ENCODE peak calls at places on chromosomes 6 and 20, in seven cellular contexts. B is suprapubic skin, V is pancreas, T is uterus, W is HCT116, L is mammary epithelial cell, J is endothelial cell. K is an unnamed sample.
A peak's percentile ranks its signal among the peaks of the same experiment; 100 is the strongest.

GRCh38 chr6:5093231-5094015 is 8.3 kb downstream of the PPP1R3G start:
- DNase-seq in B (no peak), J (no peak), T (no peak), V (no peak), W (no peak), L (no peak), K (no peak)

GRCh38 chr6:159806021-159806458 is 6.0 kb downstream of the PNLDC1 start:
- DNase-seq in V (peak; percentile 18), L (peak; percentile 61), W (no peak), T (no peak), B (no peak), J (no peak), K (no peak)

GRCh38 chr6:150027806-150028565 is 2.7 kb upstream of the RAET1L start:
- DNase-seq in V (no peak), W (no peak), L (no peak), T (no peak), B (no peak), J (no peak), K (no peak)

GRCh38 chr6:11236351-11236750 is 3.9 kb upstream of the NEDD9 start:
- DNase-seq in L (no peak), B (no peak), J (no peak), T (no peak), W (no peak), V (no peak), K (no peak)

GRCh38 chr6:122789862-122790739 is 1.0 kb downstream of the SMPDL3A start:
- DNase-seq in L (peak; percentile 39), B (no peak), W (no peak), J (no peak), T (peak; percentile 27), V (peak; percentile 70), K (peak; percentile 63)

GRCh38 chr20:18443841-18444240 is 23.0 kb downstream of the DZANK1 start:
- DNase-seq in L (no peak), B (no peak), J (no peak), T (no peak), W (no peak), V (no peak), K (no peak)

GRCh38 chr20:21308340-21308739 is 5.2 kb downstream of the XRN2 start:
- DNase-seq in V (no peak), B (no peak), W (no peak), L (no peak), T (no peak), J (no peak), K (no peak)

GRCh38 chr6:18262812-18263560 is 1.3 kb downstream of the DEK start:
- DNase-seq in V (no peak), W (no peak), T (no peak), B (no peak), J (no peak), L (peak; percentile 29), K (no peak)

GRCh38 chr6:38612386-38612965 is 27.3 kb downstream of the BTBD9 start:
- DNase-seq in L (peak; percentile 10), T (no peak), V (no peak), J (no peak), W (no peak), B (no peak), K (no peak)

GRCh38 chr6:107419747-107420146 is 39.6 kb downstream of the PDSS2 start:
- DNase-seq in V (no peak), L (no peak), T (no peak), B (no peak), J (no peak), W (no peak), K (no peak)

GRCh38 chr6:75268121-75268987 is 16.2 kb downstream of the TMEM30A start:
- DNase-seq in J (no peak), T (no peak), L (peak; percentile 89), B (no peak), W (no peak), V (no peak), K (no peak)

GRCh38 chr6:29974901-29975560 is 32.7 kb downstream of the HLA-A start:
- DNase-seq in V (peak; percentile 64), J (peak; percentile 16), L (no peak), W (no peak), B (no peak), T (no peak), K (no peak)

GRCh38 chr6:109091314-109092009 is 3.2 kb downstream of the SESN1 start:
- DNase-seq in L (no peak), V (no peak), B (no peak), T (no peak), W (no peak), J (no peak), K (no peak)

GRCh38 chr6:166903500-166903899 is 52.9 kb downstream of the RNASET2 start:
- DNase-seq in B (no peak), T (no peak), J (no peak), W (no peak), L (no peak), V (no peak), K (no peak)

GRCh38 chr6:52016918-52017748 is 70.3 kb downstream of the PKHD1 start:
- DNase-seq in J (no peak), L (no peak), B (no peak), V (no peak), T (no peak), W (no peak), K (no peak)

GRCh38 chr6:100404051-100404450 is 60.7 kb downstream of the SIM1 start:
- DNase-seq in L (no peak), T (no peak), B (no peak), V (no peak), W (no peak), J (no peak), K (no peak)

GRCh38 chr6:149169761-149170359 is 147.7 kb upstream of the TAB2 start:
- DNase-seq in W (no peak), T (peak; percentile 23), L (no peak), V (no peak), B (no peak), J (no peak), K (no peak)

DNA sequence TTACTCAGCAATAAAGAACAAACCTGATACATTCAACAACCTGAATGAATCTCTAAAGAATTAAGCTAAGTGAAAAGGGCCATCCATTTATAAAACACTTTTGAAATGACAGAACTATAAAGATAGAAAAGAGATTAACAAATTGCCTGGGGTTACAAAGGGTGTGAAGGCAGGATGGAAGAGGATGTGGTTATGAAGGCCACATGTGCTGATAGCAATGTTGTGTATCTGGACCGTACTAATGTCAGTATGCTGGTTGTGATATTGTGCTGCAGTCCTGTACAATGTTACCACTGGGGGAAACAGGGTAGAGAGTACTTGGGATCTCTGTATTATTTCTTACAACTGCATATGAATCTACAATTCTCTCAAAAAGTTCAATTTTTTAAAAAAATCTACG is 36.4 kb downstream of the ELOVL5 start:
- DNase-seq in L (no peak), B (no peak), T (no peak), J (no peak), V (no peak), W (no peak), K (no peak)
- TF ChIP-seq CTCF in L (no peak), B (no peak), T (no peak), J (no peak), V (no peak), W (no peak), K (no peak)

DNA sequence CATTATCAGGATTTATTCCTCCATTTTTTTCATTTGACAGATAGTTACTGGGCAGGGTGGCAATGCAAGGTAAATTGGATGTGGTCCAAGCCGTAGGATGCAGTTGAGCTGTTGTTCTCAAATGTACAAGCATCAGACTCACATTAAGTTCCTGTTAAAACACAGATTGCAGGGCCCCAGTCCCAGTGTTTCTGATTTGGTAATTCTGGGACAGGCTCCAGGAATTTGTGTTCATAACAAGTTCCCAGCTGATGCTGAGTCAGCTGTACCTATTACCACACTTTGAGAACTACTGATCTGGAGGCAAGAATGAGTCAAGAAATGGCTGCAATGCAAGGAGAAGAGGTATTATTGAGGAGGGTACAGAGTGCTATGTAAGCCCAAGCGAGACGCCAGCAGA is 11.7 kb downstream of the TMEM244 start:
- DNase-seq in L (peak; percentile 89), V (no peak), W (peak; percentile 60), J (no peak), T (no peak), B (no peak), K (no peak)
- TF ChIP-seq CTCF in L (no peak), V (no peak), W (no peak), J (no peak), T (no peak), B (no peak), K (no peak)

GRCh38 chr20:16803965-16804792 is 56.0 kb downstream of the OTOR start:
- DNase-seq in J (peak; percentile 80), T (no peak), B (peak; percentile 61), L (peak; percentile 28), W (peak; percentile 21), V (peak; percentile 81), K (peak; percentile 72)
- TF ChIP-seq CTCF in J (peak; percentile 86), T (peak; percentile 48), B (peak; percentile 80), L (peak; percentile 72), W (peak; percentile 94), V (peak; percentile 82), K (peak; percentile 76)

DNA sequence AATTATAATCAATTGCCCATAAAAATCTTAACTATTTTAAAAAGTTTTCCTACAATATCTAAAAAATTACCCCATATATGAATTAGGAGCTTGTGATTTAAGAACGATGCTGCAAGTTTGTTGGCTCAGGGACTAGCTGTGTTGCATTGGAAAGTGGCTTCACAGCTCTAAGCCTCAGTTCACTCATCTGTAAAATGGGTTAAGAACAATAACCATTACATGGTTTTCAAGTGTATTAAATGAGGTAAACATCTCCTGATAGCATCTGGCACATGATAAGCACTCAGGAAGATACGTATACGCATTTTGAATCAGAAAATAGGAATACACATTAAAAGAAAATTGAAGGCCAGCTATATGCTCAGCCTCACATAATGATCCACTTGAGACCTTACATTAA is 76.4 kb downstream of the ARHGAP18 start:
- DNase-seq in J (no peak), V (no peak), W (no peak), B (no peak), T (no peak), L (no peak), K (no peak)
- TF ChIP-seq CTCF in J (no peak), V (no peak), W (no peak), B (no peak), T (no peak), L (no peak), K (no peak)

GRCh38 chr6:3862038-3862437 is 12.9 kb downstream of the FAM50B start:
- DNase-seq in W (no peak), L (no peak), V (no peak), T (no peak), B (no peak), J (no peak), K (no peak)
- TF ChIP-seq CTCF in W (no peak), L (no peak), V (no peak), T (no peak), B (no peak), J (no peak), K (no peak)

GRCh38 chr20:49545572-49545971 is 22.4 kb downstream of the PTGIS start:
- DNase-seq in V (no peak), T (no peak), J (no peak), W (no peak), B (no peak), L (no peak), K (no peak)
- TF ChIP-seq CTCF in V (no peak), T (no peak), J (peak; percentile 22), W (peak; percentile 71), B (no peak), L (peak; percentile 29), K (no peak)

GRCh38 chr20:63323298-63323820 is 30.4 kb downstream of the COL20A1 start:
- DNase-seq in W (no peak), T (no peak), J (no peak), B (no peak), V (peak; percentile 9), L (no peak), K (no peak)
- TF ChIP-seq CTCF in W (peak; percentile 10), T (no peak), J (no peak), B (no peak), V (no peak), L (no peak), K (no peak)